ENCODE peak calls at places on chromosomes 4 and X, in nine cellular contexts. One of them, this sample, is unnamed.

GRCh38 chr4:860561-860960 is 34.6 kb upstream of the CPLX1 start:
- DNase-seq in activated T-cell treated with anti-CD3 and anti-CD28 coated beads for 24 hours: no peak
- DNase-seq in RWPE1: no peak
- DNase-seq in stimulated activated CD4-positive, alpha-beta T cell treated with anti-CD3 and anti-CD28 coated beads, Interleukin-1b, Interleukin-23, amount 100 ng/mL, for 24 hours: no peak
- DNase-seq in ascending aorta: no peak
- DNase-seq in left ventricle myocardium inferior: no peak
- DNase-seq in activated CD8-positive, alpha-beta memory T cell treated with anti-CD3 and anti-CD28 coated beads, Interleukin-2, amount 50 U/mL, for 48 hours: no peak
- DNase-seq in WTC11: no peak
- DNase-seq in astrocyte of the spinal cord: no peak
- DNase-seq in this sample: no peak

GRCh38 chr4:109022941-109023340 is 260.1 kb upstream of the ETNPPL start:
- DNase-seq in activated CD8-positive, alpha-beta memory T cell treated with anti-CD3 and anti-CD28 coated beads, Interleukin-2, amount 50 U/mL, for 48 hours: no peak
- DNase-seq in astrocyte of the spinal cord: no peak
- DNase-seq in RWPE1: no peak
- DNase-seq in ascending aorta: no peak
- DNase-seq in left ventricle myocardium inferior: no peak
- DNase-seq in activated T-cell treated with anti-CD3 and anti-CD28 coated beads for 24 hours: no peak
- DNase-seq in WTC11: no peak
- DNase-seq in stimulated activated CD4-positive, alpha-beta T cell treated with anti-CD3 and anti-CD28 coated beads, Interleukin-1b, Interleukin-23, amount 100 ng/mL, for 24 hours: no peak
- DNase-seq in this sample: no peak

GRCh38 chr4:112361181-112361791 is 64.1 kb downstream of the ALPK1 start:
- DNase-seq in stimulated activated CD4-positive, alpha-beta T cell treated with anti-CD3 and anti-CD28 coated beads, Interleukin-1b, Interleukin-23, amount 100 ng/mL, for 24 hours: no peak
- DNase-seq in astrocyte of the spinal cord: peak
- DNase-seq in ascending aorta: no peak
- DNase-seq in WTC11: peak
- DNase-seq in left ventricle myocardium inferior: no peak
- DNase-seq in activated T-cell treated with anti-CD3 and anti-CD28 coated beads for 24 hours: no peak
- DNase-seq in RWPE1: no peak
- DNase-seq in activated CD8-positive, alpha-beta memory T cell treated with anti-CD3 and anti-CD28 coated beads, Interleukin-2, amount 50 U/mL, for 48 hours: no peak
- DNase-seq in this sample: peak

GRCh38 chrX:120468479-120468824 is 644 bp downstream of the LAMP2 start:
- DNase-seq in stimulated activated CD4-positive, alpha-beta T cell treated with anti-CD3 and anti-CD28 coated beads, Interleukin-1b, Interleukin-23, amount 100 ng/mL, for 24 hours: no peak
- DNase-seq in ascending aorta: no peak
- DNase-seq in astrocyte of the spinal cord: no peak
- DNase-seq in RWPE1: no peak
- DNase-seq in activated T-cell treated with anti-CD3 and anti-CD28 coated beads for 24 hours: no peak
- DNase-seq in WTC11: no peak
- DNase-seq in activated CD8-positive, alpha-beta memory T cell treated with anti-CD3 and anti-CD28 coated beads, Interleukin-2, amount 50 U/mL, for 48 hours: no peak
- DNase-seq in left ventricle myocardium inferior: no peak
- DNase-seq in this sample: no peak

GRCh38 chr4:172819353-172819752 is 349.3 kb upstream of the GALNT7 start:
- DNase-seq in left ventricle myocardium inferior: no peak
- DNase-seq in WTC11: no peak
- DNase-seq in ascending aorta: no peak
- DNase-seq in activated T-cell treated with anti-CD3 and anti-CD28 coated beads for 24 hours: no peak
- DNase-seq in RWPE1: no peak
- DNase-seq in astrocyte of the spinal cord: no peak
- DNase-seq in activated CD8-positive, alpha-beta memory T cell treated with anti-CD3 and anti-CD28 coated beads, Interleukin-2, amount 50 U/mL, for 48 hours: no peak
- DNase-seq in stimulated activated CD4-positive, alpha-beta T cell treated with anti-CD3 and anti-CD28 coated beads, Interleukin-1b, Interleukin-23, amount 100 ng/mL, for 24 hours: no peak
- DNase-seq in this sample: no peak

GRCh38 chr4:187335339-187335738 is 611.7 kb upstream of the FAT1 start:
- DNase-seq in stimulated activated CD4-positive, alpha-beta T cell treated with anti-CD3 and anti-CD28 coated beads, Interleukin-1b, Interleukin-23, amount 100 ng/mL, for 24 hours: no peak
- DNase-seq in WTC11: no peak
- DNase-seq in astrocyte of the spinal cord: no peak
- DNase-seq in ascending aorta: no peak
- DNase-seq in activated T-cell treated with anti-CD3 and anti-CD28 coated beads for 24 hours: no peak
- DNase-seq in left ventricle myocardium inferior: no peak
- DNase-seq in activated CD8-positive, alpha-beta memory T cell treated with anti-CD3 and anti-CD28 coated beads, Interleukin-2, amount 50 U/mL, for 48 hours: no peak
- DNase-seq in RWPE1: no peak
- DNase-seq in this sample: no peak

GRCh38 chrX:9859711-9860555 is 73.7 kb downstream of the SHROOM2 start:
- DNase-seq in ascending aorta: no peak
- DNase-seq in activated CD8-positive, alpha-beta memory T cell treated with anti-CD3 and anti-CD28 coated beads, Interleukin-2, amount 50 U/mL, for 48 hours: no peak
- DNase-seq in activated T-cell treated with anti-CD3 and anti-CD28 coated beads for 24 hours: no peak
- DNase-seq in astrocyte of the spinal cord: peak
- DNase-seq in RWPE1: no peak
- DNase-seq in left ventricle myocardium inferior: no peak
- DNase-seq in WTC11: no peak
- DNase-seq in stimulated activated CD4-positive, alpha-beta T cell treated with anti-CD3 and anti-CD28 coated beads, Interleukin-1b, Interleukin-23, amount 100 ng/mL, for 24 hours: no peak
- DNase-seq in this sample: no peak

GRCh38 chrX:146127617-146128016 is 310.0 kb downstream of the SLITRK2 start:
- DNase-seq in WTC11: no peak
- DNase-seq in activated CD8-positive, alpha-beta memory T cell treated with anti-CD3 and anti-CD28 coated beads, Interleukin-2, amount 50 U/mL, for 48 hours: no peak
- DNase-seq in RWPE1: no peak
- DNase-seq in activated T-cell treated with anti-CD3 and anti-CD28 coated beads for 24 hours: no peak
- DNase-seq in astrocyte of the spinal cord: no peak
- DNase-seq in stimulated activated CD4-positive, alpha-beta T cell treated with anti-CD3 and anti-CD28 coated beads, Interleukin-1b, Interleukin-23, amount 100 ng/mL, for 24 hours: no peak
- DNase-seq in ascending aorta: no peak
- DNase-seq in left ventricle myocardium inferior: no peak
- DNase-seq in this sample: no peak

GRCh38 chr4:148196168-148196567 is 246.0 kb downstream of the NR3C2 start:
- DNase-seq in stimulated activated CD4-positive, alpha-beta T cell treated with anti-CD3 and anti-CD28 coated beads, Interleukin-1b, Interleukin-23, amount 100 ng/mL, for 24 hours: no peak
- DNase-seq in activated CD8-positive, alpha-beta memory T cell treated with anti-CD3 and anti-CD28 coated beads, Interleukin-2, amount 50 U/mL, for 48 hours: no peak
- DNase-seq in ascending aorta: no peak
- DNase-seq in WTC11: no peak
- DNase-seq in left ventricle myocardium inferior: no peak
- DNase-seq in activated T-cell treated with anti-CD3 and anti-CD28 coated beads for 24 hours: no peak
- DNase-seq in astrocyte of the spinal cord: no peak
- DNase-seq in RWPE1: no peak
- DNase-seq in this sample: no peak

GRCh38 chrX:50680990-50681389 is 133.0 kb downstream of the SHROOM4 start:
- DNase-seq in stimulated activated CD4-positive, alpha-beta T cell treated with anti-CD3 and anti-CD28 coated beads, Interleukin-1b, Interleukin-23, amount 100 ng/mL, for 24 hours: no peak
- DNase-seq in activated CD8-positive, alpha-beta memory T cell treated with anti-CD3 and anti-CD28 coated beads, Interleukin-2, amount 50 U/mL, for 48 hours: no peak
- DNase-seq in WTC11: peak
- DNase-seq in left ventricle myocardium inferior: no peak
- DNase-seq in RWPE1: no peak
- DNase-seq in ascending aorta: no peak
- DNase-seq in astrocyte of the spinal cord: no peak
- DNase-seq in activated T-cell treated with anti-CD3 and anti-CD28 coated beads for 24 hours: no peak
- DNase-seq in this sample: no peak

GRCh38 chrX:87402256-87402655 is 115.3 kb upstream of the KLHL4 start:
- DNase-seq in RWPE1: no peak
- DNase-seq in left ventricle myocardium inferior: no peak
- DNase-seq in astrocyte of the spinal cord: no peak
- DNase-seq in WTC11: no peak
- DNase-seq in activated T-cell treated with anti-CD3 and anti-CD28 coated beads for 24 hours: no peak
- DNase-seq in activated CD8-positive, alpha-beta memory T cell treated with anti-CD3 and anti-CD28 coated beads, Interleukin-2, amount 50 U/mL, for 48 hours: no peak
- DNase-seq in stimulated activated CD4-positive, alpha-beta T cell treated with anti-CD3 and anti-CD28 coated beads, Interleukin-1b, Interleukin-23, amount 100 ng/mL, for 24 hours: no peak
- DNase-seq in ascending aorta: no peak
- DNase-seq in this sample: no peak

This sample was measured in smooth muscle cell of the brain vasculature.